ENCODE peak calls at places on chromosomes 7 and 10, in eight cellular contexts. One of them, this sample, is unnamed.

GRCh38 chr7:11343818-11344413 is 370.2 kb downstream of the PHF14 start:
- DNase-seq in hepatocyte: peak
- DNase-seq in fibroblast of lung: peak
- DNase-seq in fibroblast of pulmonary artery: peak
- DNase-seq in HepG2: peak
- DNase-seq in AG04450: peak
- DNase-seq in lower lobe of right lung: no peak
- DNase-seq in GM12865: peak
- DNase-seq in this sample: no peak

GRCh38 chr7:47368190-47368812 is 213.6 kb downstream of the TNS3 start:
- DNase-seq in lower lobe of right lung: no peak
- DNase-seq in GM12865: no peak
- DNase-seq in HepG2: no peak
- DNase-seq in fibroblast of lung: no peak
- DNase-seq in hepatocyte: no peak
- DNase-seq in fibroblast of pulmonary artery: no peak
- DNase-seq in AG04450: no peak
- DNase-seq in this sample: no peak

GRCh38 chr7:22610871-22611757 is 111.1 kb upstream of the STEAP1B start:
- DNase-seq in AG04450: no peak
- DNase-seq in fibroblast of lung: peak
- DNase-seq in fibroblast of pulmonary artery: no peak
- DNase-seq in HepG2: no peak
- DNase-seq in GM12865: no peak
- DNase-seq in lower lobe of right lung: no peak
- DNase-seq in hepatocyte: no peak
- DNase-seq in this sample: no peak

GRCh38 chr10:90592903-90593302 is 264.9 kb downstream of the HTR7 start:
- DNase-seq in lower lobe of right lung: no peak
- DNase-seq in fibroblast of pulmonary artery: peak
- DNase-seq in fibroblast of lung: peak
- DNase-seq in HepG2: peak
- DNase-seq in hepatocyte: peak
- DNase-seq in AG04450: peak
- DNase-seq in GM12865: peak
- DNase-seq in this sample: peak

GRCh38 chr7:81155654-81156373 is 237.0 kb upstream of the SEMA3C start:
- DNase-seq in hepatocyte: peak
- DNase-seq in GM12865: no peak
- DNase-seq in fibroblast of pulmonary artery: no peak
- DNase-seq in lower lobe of right lung: no peak
- DNase-seq in fibroblast of lung: peak
- DNase-seq in HepG2: peak
- DNase-seq in AG04450: no peak
- DNase-seq in this sample: no peak

GRCh38 chr7:14937580-14937979 is 35.0 kb upstream of the DGKB start:
- DNase-seq in lower lobe of right lung: no peak
- DNase-seq in AG04450: no peak
- DNase-seq in fibroblast of lung: no peak
- DNase-seq in HepG2: no peak
- DNase-seq in GM12865: no peak
- DNase-seq in hepatocyte: no peak
- DNase-seq in fibroblast of pulmonary artery: no peak
- DNase-seq in this sample: no peak

GRCh38 chr7:6205921-6206660 is 66.3 kb downstream of the CYTH3 start:
- DNase-seq in AG04450: no peak
- DNase-seq in HepG2: no peak
- DNase-seq in lower lobe of right lung: no peak
- DNase-seq in fibroblast of pulmonary artery: no peak
- DNase-seq in fibroblast of lung: peak
- DNase-seq in GM12865: no peak
- DNase-seq in hepatocyte: no peak
- DNase-seq in this sample: no peak

GRCh38 chr7:2791390-2791789 is 52.7 kb downstream of the GNA12 start:
- DNase-seq in lower lobe of right lung: no peak
- DNase-seq in hepatocyte: no peak
- DNase-seq in GM12865: no peak
- DNase-seq in fibroblast of pulmonary artery: no peak
- DNase-seq in HepG2: no peak
- DNase-seq in AG04450: no peak
- DNase-seq in fibroblast of lung: no peak
- DNase-seq in this sample: no peak

GRCh38 chr10:101089520-101090299 is 27.9 kb downstream of the KAZALD1 start:
- DNase-seq in fibroblast of pulmonary artery: no peak
- DNase-seq in fibroblast of lung: no peak
- DNase-seq in GM12865: no peak
- DNase-seq in AG04450: no peak
- DNase-seq in HepG2: no peak
- DNase-seq in hepatocyte: no peak
- DNase-seq in lower lobe of right lung: no peak
- DNase-seq in this sample: no peak

GRCh38 chr10:8350250-8350967 is 295.9 kb downstream of the GATA3 start:
- DNase-seq in fibroblast of lung: peak
- DNase-seq in fibroblast of pulmonary artery: no peak
- DNase-seq in HepG2: no peak
- DNase-seq in hepatocyte: peak
- DNase-seq in AG04450: no peak
- DNase-seq in GM12865: no peak
- DNase-seq in lower lobe of right lung: no peak
- DNase-seq in this sample: no peak

GRCh38 chr7:139242741-139243281 is 11.8 kb downstream of the UBN2 start:
- DNase-seq in fibroblast of lung: peak
- DNase-seq in lower lobe of right lung: no peak
- DNase-seq in fibroblast of pulmonary artery: peak
- DNase-seq in HepG2: no peak
- DNase-seq in GM12865: no peak
- DNase-seq in AG04450: no peak
- DNase-seq in hepatocyte: peak
- DNase-seq in this sample: peak
- H3K4me3 ChIP-seq in fibroblast of lung: no peak
- H3K4me3 ChIP-seq in lower lobe of right lung: no peak
- H3K4me3 ChIP-seq in fibroblast of pulmonary artery: no peak
- H3K4me3 ChIP-seq in HepG2: no peak
- H3K4me3 ChIP-seq in GM12865: no peak
- H3K4me3 ChIP-seq in AG04450: no peak
- H3K4me3 ChIP-seq in hepatocyte: no peak
- H3K4me3 ChIP-seq in this sample: no peak

DNA sequence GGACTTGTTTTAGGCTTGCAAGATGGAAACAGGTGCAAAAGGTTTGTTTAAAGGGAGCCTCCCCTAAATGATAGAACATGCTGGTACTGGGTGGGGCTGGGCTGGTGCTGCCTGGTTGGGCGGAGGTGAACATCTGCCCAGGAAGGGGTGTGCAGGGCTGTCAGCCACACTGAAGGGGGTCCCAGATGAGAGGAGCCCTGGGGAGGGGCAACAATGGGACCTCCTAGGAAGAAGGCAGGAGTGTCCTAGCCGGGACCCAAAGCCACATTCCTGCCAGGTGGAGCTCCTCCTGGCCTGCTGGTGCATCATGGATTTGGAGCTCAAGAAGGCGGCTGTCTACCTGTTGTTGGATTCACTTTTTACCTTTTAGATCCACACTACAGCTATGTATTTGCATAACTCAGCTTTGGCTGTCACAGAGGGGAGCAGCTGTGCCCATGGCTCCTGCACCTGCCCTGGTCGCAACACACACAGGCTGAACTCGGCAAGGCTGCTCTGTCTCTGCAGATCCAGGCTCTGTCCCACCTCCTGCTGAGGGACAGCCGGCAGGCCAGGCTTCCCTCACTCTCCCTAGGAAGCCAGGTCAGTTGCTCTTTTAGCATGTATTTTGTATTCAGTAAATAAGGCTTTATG is 59.9 kb downstream of the ADARB2 start:
- DNase-seq in lower lobe of right lung: no peak
- DNase-seq in hepatocyte: no peak
- DNase-seq in AG04450: no peak
- DNase-seq in fibroblast of pulmonary artery: no peak
- DNase-seq in fibroblast of lung: no peak
- DNase-seq in GM12865: no peak
- DNase-seq in HepG2: no peak
- DNase-seq in this sample: no peak
- H3K4me3 ChIP-seq in lower lobe of right lung: no peak
- H3K4me3 ChIP-seq in hepatocyte: no peak
- H3K4me3 ChIP-seq in AG04450: no peak
- H3K4me3 ChIP-seq in fibroblast of pulmonary artery: no peak
- H3K4me3 ChIP-seq in fibroblast of lung: no peak
- H3K4me3 ChIP-seq in GM12865: no peak
- H3K4me3 ChIP-seq in HepG2: no peak
- H3K4me3 ChIP-seq in this sample: no peak

GRCh38 chr7:27110163-27110976 is 7.9 kb upstream of the HOXA2 start:
- DNase-seq in HepG2: no peak
- DNase-seq in GM12865: no peak
- DNase-seq in AG04450: peak
- DNase-seq in hepatocyte: peak
- DNase-seq in fibroblast of lung: peak
- DNase-seq in lower lobe of right lung: peak
- DNase-seq in fibroblast of pulmonary artery: peak
- DNase-seq in this sample: no peak
- H3K4me3 ChIP-seq in HepG2: no peak
- H3K4me3 ChIP-seq in GM12865: no peak
- H3K4me3 ChIP-seq in AG04450: peak
- H3K4me3 ChIP-seq in hepatocyte: no peak
- H3K4me3 ChIP-seq in fibroblast of lung: peak
- H3K4me3 ChIP-seq in lower lobe of right lung: peak
- H3K4me3 ChIP-seq in fibroblast of pulmonary artery: no peak
- H3K4me3 ChIP-seq in this sample: no peak

GRCh38 chr10:24916365-24916764 is 36.0 kb downstream of the PRTFDC1 start:
- DNase-seq in HepG2: no peak
- DNase-seq in fibroblast of lung: no peak
- DNase-seq in GM12865: no peak
- DNase-seq in AG04450: no peak
- DNase-seq in lower lobe of right lung: no peak
- DNase-seq in hepatocyte: no peak
- DNase-seq in fibroblast of pulmonary artery: no peak
- DNase-seq in this sample: no peak

GRCh38 chr10:24925799-24926198 is 26.6 kb downstream of the PRTFDC1 start:
- DNase-seq in hepatocyte: no peak
- DNase-seq in lower lobe of right lung: no peak
- DNase-seq in fibroblast of pulmonary artery: no peak
- DNase-seq in AG04450: no peak
- DNase-seq in GM12865: no peak
- DNase-seq in HepG2: no peak
- DNase-seq in fibroblast of lung: no peak
- DNase-seq in this sample: no peak

GRCh38 chr10:24917493-24917892 is 34.9 kb downstream of the PRTFDC1 start:
- DNase-seq in hepatocyte: no peak
- DNase-seq in GM12865: no peak
- DNase-seq in fibroblast of pulmonary artery: no peak
- DNase-seq in HepG2: no peak
- DNase-seq in AG04450: no peak
- DNase-seq in fibroblast of lung: no peak
- DNase-seq in lower lobe of right lung: no peak
- DNase-seq in this sample: no peak

GRCh38 chr10:24917979-24918378 is 34.4 kb downstream of the PRTFDC1 start:
- DNase-seq in fibroblast of pulmonary artery: no peak
- DNase-seq in GM12865: no peak
- DNase-seq in lower lobe of right lung: no peak
- DNase-seq in HepG2: no peak
- DNase-seq in hepatocyte: no peak
- DNase-seq in fibroblast of lung: no peak
- DNase-seq in AG04450: no peak
- DNase-seq in this sample: no peak

GRCh38 chr10:24920907-24921881 is 31.2 kb downstream of the PRTFDC1 start:
- DNase-seq in hepatocyte: peak
- DNase-seq in AG04450: peak
- DNase-seq in lower lobe of right lung: no peak
- DNase-seq in fibroblast of pulmonary artery: peak
- DNase-seq in HepG2: no peak
- DNase-seq in fibroblast of lung: peak
- DNase-seq in GM12865: peak
- DNase-seq in this sample: peak
- H3K4me3 ChIP-seq in hepatocyte: no peak
- H3K4me3 ChIP-seq in AG04450: no peak
- H3K4me3 ChIP-seq in lower lobe of right lung: no peak
- H3K4me3 ChIP-seq in fibroblast of pulmonary artery: no peak
- H3K4me3 ChIP-seq in HepG2: no peak
- H3K4me3 ChIP-seq in fibroblast of lung: no peak
- H3K4me3 ChIP-seq in GM12865: no peak
- H3K4me3 ChIP-seq in this sample: no peak

GRCh38 chr10:126661841-126662520 is 8.5 kb downstream of the C10orf90 start:
- DNase-seq in HepG2: no peak
- DNase-seq in fibroblast of pulmonary artery: no peak
- DNase-seq in GM12865: no peak
- DNase-seq in lower lobe of right lung: no peak
- DNase-seq in fibroblast of lung: peak
- DNase-seq in AG04450: no peak
- DNase-seq in hepatocyte: peak
- DNase-seq in this sample: peak

GRCh38 chr10:126661356-126661755 is 9.1 kb downstream of the C10orf90 start:
- DNase-seq in fibroblast of pulmonary artery: no peak
- DNase-seq in lower lobe of right lung: no peak
- DNase-seq in hepatocyte: no peak
- DNase-seq in GM12865: no peak
- DNase-seq in HepG2: no peak
- DNase-seq in fibroblast of lung: no peak
- DNase-seq in AG04450: no peak
- DNase-seq in this sample: no peak

GRCh38 chr10:126663328-126663727 is 7.2 kb downstream of the C10orf90 start:
- DNase-seq in AG04450: no peak
- DNase-seq in HepG2: no peak
- DNase-seq in fibroblast of lung: peak
- DNase-seq in hepatocyte: peak
- DNase-seq in fibroblast of pulmonary artery: peak
- DNase-seq in lower lobe of right lung: no peak
- DNase-seq in GM12865: no peak
- DNase-seq in this sample: peak

GRCh38 chr10:126667568-126667967 is 2.9 kb downstream of the C10orf90 start:
- DNase-seq in GM12865: no peak
- DNase-seq in lower lobe of right lung: no peak
- DNase-seq in fibroblast of pulmonary artery: no peak
- DNase-seq in HepG2: no peak
- DNase-seq in AG04450: no peak
- DNase-seq in fibroblast of lung: no peak
- DNase-seq in hepatocyte: no peak
- DNase-seq in this sample: no peak

GRCh38 chr10:126663880-126664279 is 6.6 kb downstream of the C10orf90 start:
- DNase-seq in fibroblast of lung: peak
- DNase-seq in AG04450: no peak
- DNase-seq in lower lobe of right lung: no peak
- DNase-seq in HepG2: no peak
- DNase-seq in GM12865: no peak
- DNase-seq in fibroblast of pulmonary artery: peak
- DNase-seq in hepatocyte: no peak
- DNase-seq in this sample: peak
- H3K4me3 ChIP-seq in fibroblast of lung: no peak
- H3K4me3 ChIP-seq in AG04450: no peak
- H3K4me3 ChIP-seq in lower lobe of right lung: no peak
- H3K4me3 ChIP-seq in HepG2: no peak
- H3K4me3 ChIP-seq in GM12865: no peak
- H3K4me3 ChIP-seq in fibroblast of pulmonary artery: no peak
- H3K4me3 ChIP-seq in hepatocyte: no peak
- H3K4me3 ChIP-seq in this sample: no peak